ENCODE peak calls at places on chromosomes 4 and X, in nine cellular contexts. N, P, C, G, U, B, A, T and O are unnamed samples. For H3K36me3, the result is how much of the 10 kb centered on the place peaks cover.

GRCh38 chr4:15531792-15532191 is 62.1 kb downstream of the CC2D2A start:
- DNase-seq in N (no peak), P (no peak), C (no peak), G (no peak), U (no peak), B (no peak), A (no peak), T (no peak), O (no peak)

GRCh38 chr4:106365613-106366012 is 3.0 kb downstream of the GIMD1 start:
- DNase-seq in N (no peak), P (no peak), C (no peak), G (no peak), U (no peak), B (no peak), A (no peak), T (no peak), O (no peak)

GRCh38 chr4:20520901-20521300 is 179.4 kb upstream of the PACRGL start:
- DNase-seq in N (no peak), P (no peak), C (no peak), G (no peak), U (no peak), B (no peak), A (no peak), T (peak), O (no peak)

GRCh38 chr4:11488657-11489448 is 60.2 kb upstream of the HS3ST1 start:
- DNase-seq in N (no peak), P (no peak), C (no peak), G (no peak), U (no peak), B (no peak), A (no peak), T (no peak), O (no peak)

GRCh38 chrX:86507337-86507736 is 359.1 kb downstream of the DACH2 start:
- DNase-seq in N (no peak), P (no peak), C (no peak), G (no peak), U (no peak), B (no peak), A (no peak), T (no peak), O (no peak)

GRCh38 chr4:123997116-123997515 is 600.5 kb downstream of the SPRY1 start:
- DNase-seq in N (no peak), P (no peak), C (no peak), G (no peak), U (no peak), B (no peak), A (no peak), T (no peak), O (no peak)

GRCh38 chrX:33126469-33126868 is 84.9 kb downstream of the DMD start:
- DNase-seq in N (no peak), P (no peak), C (no peak), G (no peak), U (no peak), B (no peak), A (no peak), T (no peak), O (no peak)

GRCh38 chr4:184441461-184442392 is 32.6 kb downstream of the IRF2 start:
- DNase-seq in N (no peak), P (no peak), C (no peak), G (no peak), U (no peak), B (no peak), A (no peak), T (no peak), O (no peak)

GRCh38 chr4:98639523-98639922 is 18.9 kb downstream of the TSPAN5 start:
- DNase-seq in N (no peak), P (no peak), C (no peak), G (no peak), U (peak), B (no peak), A (no peak), T (no peak), O (no peak)

GRCh38 chr4:1964971-1965370 is 43.8 kb downstream of the NELFA start:
- DNase-seq in N (no peak), P (no peak), C (no peak), G (no peak), U (no peak), B (no peak), A (no peak), T (no peak), O (no peak)

GRCh38 chr4:150987204-150987603 is 27.9 kb downstream of the LRBA start:
- DNase-seq in N (no peak), P (no peak), C (no peak), G (no peak), U (no peak), B (no peak), A (no peak), T (no peak), O (no peak)

GRCh38 chr4:101475246-101475645 is 127.9 kb upstream of the PPP3CA start:
- DNase-seq in N (no peak), P (no peak), C (no peak), G (no peak), U (no peak), B (no peak), A (no peak), T (no peak), O (no peak)

GRCh38 chr4:8830611-8831200 is 40.9 kb downstream of the HMX1 start:
- DNase-seq in N (no peak), P (peak), C (peak), G (peak), U (no peak), B (peak), A (peak), T (peak), O (no peak)

GRCh38 chr4:54091637-54092404 is 8.1 kb upstream of the GSX2 start:
- DNase-seq in N (peak), P (peak), C (peak), G (peak), U (no peak), B (peak), A (peak), T (peak), O (peak)

GRCh38 chr4:90121961-90122748 is 5.0 kb upstream of the CCSER1 start:
- DNase-seq in N (no peak), P (no peak), C (no peak), G (no peak), U (no peak), B (no peak), A (no peak), T (no peak), O (no peak)

GRCh38 chrX:39309721-39310152 is 508.5 kb downstream of the MID1IP1 start:
- DNase-seq in N (no peak), P (peak), C (no peak), G (no peak), U (no peak), B (no peak), A (no peak), T (peak), O (peak)

GRCh38 chr4:100017627-100018310 is 67.7 kb upstream of the H2AZ1 start:
- DNase-seq in N (no peak), P (no peak), C (no peak), G (no peak), U (no peak), B (no peak), A (no peak), T (no peak), O (no peak)

GRCh38 chr4:16082424-16083216 is 1.2 kb downstream of the PROM1 start:
- DNase-seq in N (peak), P (peak), C (no peak), G (no peak), U (peak), B (peak), A (no peak), T (peak), O (no peak)

GRCh38 chr4:119221412-119221811 is 8.9 kb downstream of the USP53 start:
- DNase-seq in N (no peak), P (no peak), C (no peak), G (no peak), U (no peak), B (no peak), A (no peak), T (no peak), O (no peak)

GRCh38 chr4:119212251-119212963 is at the start of gene USP53:
- DNase-seq in N (peak), P (peak), C (peak), G (peak), U (peak), B (peak), A (peak), T (peak), O (peak)

GRCh38 chr4:119212964-119213606 is 572 bp downstream of the USP53 start:
- DNase-seq in N (peak), P (peak), C (peak), G (peak), U (peak), B (peak), A (peak), T (peak), O (peak)

DNA sequence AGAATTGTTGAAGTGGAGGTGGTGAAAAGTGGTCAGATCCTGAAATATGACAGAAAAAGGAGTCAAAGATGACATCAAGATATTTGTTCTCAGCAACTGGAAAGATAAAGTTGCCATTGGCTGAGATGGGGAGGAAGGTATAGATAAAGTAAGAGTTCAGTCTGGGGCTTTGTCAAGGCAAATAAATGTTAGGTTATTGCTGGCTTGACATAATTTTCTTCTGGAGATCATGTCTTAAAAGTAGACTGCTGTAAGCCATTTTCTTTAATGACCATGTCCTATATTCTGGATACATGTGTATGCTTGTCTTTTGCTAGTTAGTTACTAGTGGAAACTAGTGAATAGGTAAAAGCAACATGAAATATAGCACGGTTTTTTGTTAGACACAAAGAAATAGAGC is 5.6 kb downstream of the USP53 start:
- DNase-seq in N (no peak), P (no peak), C (no peak), G (no peak), U (no peak), B (no peak), A (no peak), T (no peak), O (no peak)
- H3K36me3 ChIP-seq in N (under half), P (under half), C (under half), G (under half), U (half or more), B (under half), A (under half), T (under half), O (under half)

GRCh38 chrX:137684591-137684990 is 118.7 kb downstream of the ZIC3 start:
- DNase-seq in N (no peak), P (no peak), C (no peak), G (no peak), U (no peak), B (no peak), A (no peak), T (no peak), O (no peak)
- H3K4me3 ChIP-seq in N (no peak), P (no peak), C (no peak), G (no peak), U (no peak), B (no peak), A (no peak), T (no peak), O (no peak)

DNA sequence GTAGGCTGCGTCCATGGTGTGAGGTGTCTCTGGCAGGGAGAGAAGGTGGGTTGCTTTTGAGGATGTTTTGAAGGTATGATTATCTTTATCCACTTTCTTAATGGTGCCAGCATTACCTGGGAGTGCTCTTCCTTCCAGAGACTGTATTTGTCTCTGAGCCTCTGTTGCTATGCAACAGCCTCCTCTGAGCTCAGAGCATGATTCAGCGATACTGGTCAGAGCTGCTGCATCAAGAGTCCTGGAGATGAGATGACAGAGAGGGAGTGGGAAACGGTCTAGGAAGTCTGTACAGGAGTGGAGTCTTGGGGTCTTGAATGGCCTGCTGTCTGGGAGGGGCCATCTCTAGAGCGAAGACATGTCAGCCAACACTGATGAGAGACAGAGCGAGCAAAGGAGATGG is 104.4 kb upstream of the RAB40AL start:
- DNase-seq in N (no peak), P (no peak), C (no peak), G (no peak), U (no peak), B (no peak), A (no peak), T (peak), O (no peak)
- TF ChIP-seq EP300 in N (no peak), P (no peak), C (no peak), G (no peak), U (no peak), B (no peak), A (no peak), T (no peak), O (no peak)

GRCh38 chr4:17618926-17619325 is 4.5 kb downstream of the MED28 start:
- DNase-seq in N (no peak), P (no peak), C (no peak), G (no peak), U (no peak), B (no peak), A (no peak), T (no peak), O (no peak)

GRCh38 chr4:17619416-17620105 is 5.1 kb downstream of the MED28 start:
- DNase-seq in N (no peak), P (no peak), C (no peak), G (no peak), U (no peak), B (no peak), A (no peak), T (no peak), O (no peak)

GRCh38 chr4:17624821-17625220 is 10.4 kb downstream of the MED28 start:
- DNase-seq in N (no peak), P (no peak), C (no peak), G (no peak), U (no peak), B (no peak), A (no peak), T (no peak), O (no peak)

DNA sequence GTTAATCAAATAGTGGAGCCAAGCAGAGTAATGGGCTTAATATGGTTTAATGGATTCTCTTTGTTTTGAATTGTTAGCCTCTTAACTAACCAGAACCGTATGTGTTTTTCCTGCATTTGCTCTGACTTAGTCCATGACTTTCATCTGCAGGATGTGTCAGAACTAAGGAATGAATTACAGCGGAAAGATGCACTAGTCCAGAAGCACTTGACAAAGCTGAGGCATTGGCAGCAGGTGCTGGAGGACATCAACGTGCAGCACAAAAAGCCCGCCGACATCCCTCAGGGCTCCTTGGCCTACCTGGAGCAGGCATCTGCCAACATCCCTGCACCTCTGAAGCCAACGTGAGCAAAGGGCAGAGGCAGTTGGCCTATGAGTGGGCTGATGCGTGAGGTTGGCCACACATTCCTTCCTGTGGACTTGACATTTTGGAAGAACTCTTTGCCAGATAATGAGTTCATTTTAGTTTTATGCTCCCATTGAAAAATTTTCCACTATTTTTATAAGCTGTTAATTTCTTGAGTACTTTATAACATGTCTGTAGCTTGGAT is 9.1 kb downstream of the MED28 start:
- DNase-seq in N (no peak), P (no peak), C (no peak), G (no peak), U (no peak), B (no peak), A (no peak), T (no peak), O (no peak)
- H3K36me3 ChIP-seq in N (half or more), P (under half), C (half or more), G (half or more), U (half or more), B (half or more), A (under half), T (half or more), O (under half)

GRCh38 chr4:105060628-105061027 is 86.0 kb upstream of the TET2 start:
- DNase-seq in N (no peak), P (no peak), C (no peak), G (no peak), U (no peak), B (no peak), A (no peak), T (no peak), O (no peak)
- H3K4me3 ChIP-seq in N (no peak), P (no peak), C (no peak), G (no peak), U (no peak), B (no peak), A (no peak), T (no peak), O (no peak)

GRCh38 chr4:127672111-127672510 is 39.4 kb downstream of the INTU start:
- DNase-seq in N (no peak), P (no peak), C (no peak), G (no peak), U (no peak), B (no peak), A (no peak), T (no peak), O (no peak)

GRCh38 chr4:127667772-127668171 is 35.0 kb downstream of the INTU start:
- DNase-seq in N (no peak), P (no peak), C (no peak), G (no peak), U (no peak), B (no peak), A (no peak), T (no peak), O (no peak)

GRCh38 chr4:127668770-127669169 is 36.0 kb downstream of the INTU start:
- DNase-seq in N (no peak), P (no peak), C (no peak), G (no peak), U (no peak), B (no peak), A (no peak), T (no peak), O (no peak)

DNA sequence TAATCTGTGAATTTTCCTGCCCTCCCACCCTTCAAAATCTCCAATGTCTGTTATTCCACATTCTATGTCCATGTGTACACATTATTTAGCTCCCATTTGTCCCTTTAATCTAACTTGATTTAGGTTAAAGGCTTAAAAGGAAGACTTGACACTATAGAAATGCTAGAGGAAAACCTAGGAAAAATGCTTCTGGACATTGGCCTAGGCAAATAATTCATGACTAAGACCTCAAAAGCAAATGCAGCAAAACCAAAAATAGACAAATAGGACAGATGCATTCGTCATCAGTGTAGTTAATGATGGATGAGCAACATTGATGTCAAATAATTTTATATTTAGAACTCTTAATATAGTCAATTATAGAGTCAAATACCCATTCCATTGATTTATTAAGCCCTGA is 36.9 kb downstream of the INTU start:
- DNase-seq in N (no peak), P (no peak), C (no peak), G (no peak), U (no peak), B (no peak), A (no peak), T (no peak), O (no peak)
- TF ChIP-seq EP300 in N (no peak), P (no peak), C (no peak), G (no peak), U (no peak), B (no peak), A (no peak), T (no peak), O (no peak)

DNA sequence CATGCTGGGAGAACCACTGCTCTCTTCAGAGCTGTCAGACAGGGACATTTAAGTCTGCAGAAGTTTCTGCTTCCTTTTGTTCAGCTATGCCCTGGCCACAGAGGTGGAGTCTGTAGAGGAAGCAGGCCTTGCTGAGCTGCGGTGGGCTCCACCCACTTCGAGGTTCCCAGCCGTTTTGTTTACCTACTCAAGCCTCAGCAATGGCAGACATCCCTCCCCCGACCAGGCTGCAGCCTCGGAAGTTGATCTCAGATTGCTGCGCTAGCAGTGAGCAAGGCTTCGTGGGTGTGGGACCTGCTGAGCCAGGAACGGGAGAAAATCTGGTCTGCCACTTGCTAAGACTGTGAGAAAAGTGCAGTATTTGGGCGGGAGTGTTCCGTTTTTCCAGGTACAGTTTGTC is 118.9 kb downstream of the SLC10A6 start:
- DNase-seq in N (no peak), P (no peak), C (no peak), G (no peak), U (no peak), B (no peak), A (no peak), T (no peak), O (no peak)
- H3K36me3 ChIP-seq in N (under half), P (under half), C (under half), G (under half), U (under half), B (under half), A (under half), T (under half), O (under half)

GRCh38 chr4:94536649-94537464 is 85.1 kb downstream of the PDLIM5 start:
- DNase-seq in N (no peak), P (no peak), C (no peak), G (no peak), U (no peak), B (no peak), A (no peak), T (no peak), O (no peak)

GRCh38 chr4:94534401-94535312 is 82.9 kb downstream of the PDLIM5 start:
- DNase-seq in N (no peak), P (no peak), C (no peak), G (no peak), U (no peak), B (no peak), A (no peak), T (no peak), O (no peak)

GRCh38 chr4:94532016-94532789 is 80.5 kb downstream of the PDLIM5 start:
- DNase-seq in N (no peak), P (no peak), C (no peak), G (no peak), U (no peak), B (peak), A (no peak), T (no peak), O (no peak)

GRCh38 chr4:94536049-94536448 is 84.3 kb downstream of the PDLIM5 start:
- DNase-seq in N (no peak), P (no peak), C (no peak), G (no peak), U (no peak), B (no peak), A (no peak), T (no peak), O (no peak)

GRCh38 chr4:94533405-94534223 is 81.9 kb downstream of the PDLIM5 start:
- DNase-seq in N (no peak), P (no peak), C (no peak), G (no peak), U (no peak), B (no peak), A (no peak), T (no peak), O (no peak)
- H3K4me3 ChIP-seq in N (no peak), P (no peak), C (no peak), G (no peak), U (no peak), B (no peak), A (no peak), T (no peak), O (no peak)

GRCh38 chr4:113978561-113979156 is 788 bp downstream of the ARSJ start:
- DNase-seq in N (peak), P (peak), C (no peak), G (no peak), U (no peak), B (no peak), A (no peak), T (peak), O (no peak)
- TF ChIP-seq EP300 in N (no peak), P (no peak), C (no peak), G (no peak), U (no peak), B (no peak), A (no peak), T (no peak), O (no peak)